ENCODE peak calls at places on chromosomes 4 and X, in six cellular contexts. M is ascending aorta, D is spleen, G is ovary, E is OCI-LY7, Z is suprapubic skin. S is an unnamed sample.

GRCh38 chrX:56219702-56220101 is 12.5 kb upstream of the KLF8 start:
- DNase-seq in M (no peak), D (no peak), G (no peak), E (no peak), Z (no peak), S (no peak)

GRCh38 chrX:136781180-136781797 is 557 bp upstream of the ARHGEF6 start:
- DNase-seq in M (no peak), D (no peak), G (no peak), E (peak; percentile 25), Z (no peak), S (no peak)

GRCh38 chr4:3485882-3486555 is 22.9 kb downstream of the DOK7 start:
- DNase-seq in M (no peak), D (no peak), G (no peak), E (no peak), Z (no peak), S (no peak)

GRCh38 chr4:55887594-55887993 is 34.1 kb downstream of the EXOC1 start:
- DNase-seq in M (no peak), D (no peak), G (no peak), E (peak; percentile 8), Z (no peak), S (no peak)

GRCh38 chrX:9788908-9789307 is 2.7 kb downstream of the SHROOM2 start:
- DNase-seq in M (no peak), D (peak; percentile 8), G (peak; percentile 26), E (no peak), Z (no peak), S (no peak)

GRCh38 chrX:69493193-69493592 is 10.9 kb upstream of the NALF2 start:
- DNase-seq in M (no peak), D (no peak), G (no peak), E (peak; percentile 47), Z (no peak), S (no peak)

GRCh38 chrX:79369871-79370270 is 2.7 kb upstream of the ITM2A start:
- DNase-seq in M (no peak), D (no peak), G (no peak), E (no peak), Z (no peak), S (no peak)

GRCh38 chr4:24473309-24473721 is 111.0 kb downstream of the DHX15 start:
- DNase-seq in M (no peak), D (no peak), G (no peak), E (peak; percentile 13), Z (no peak), S (no peak)

GRCh38 chr4:105637409-105638258 is 70.9 kb downstream of the INTS12 start:
- DNase-seq in M (peak; percentile 83), D (peak; percentile 79), G (no peak), E (peak; percentile 79), Z (peak; percentile 77), S (no peak)

GRCh38 chr4:95466791-95467190 is 82.0 kb downstream of the UNC5C start:
- DNase-seq in M (no peak), D (no peak), G (no peak), E (no peak), Z (no peak), S (no peak)

GRCh38 chrX:70970482-70970999 is 39.6 kb upstream of the SLC7A3 start:
- DNase-seq in M (no peak), D (no peak), G (no peak), E (peak; percentile 21), Z (no peak), S (no peak)

GRCh38 chrX:68710870-68711576 is 63.6 kb downstream of the STARD8 start:
- DNase-seq in M (no peak), D (peak; percentile 6), G (peak; percentile 31), E (peak; percentile 10), Z (no peak), S (no peak)

GRCh38 chrX:30196322-30196721 is 19.0 kb upstream of the MAGEB2 start:
- DNase-seq in M (no peak), D (no peak), G (no peak), E (peak; percentile 0), Z (no peak), S (no peak)

GRCh38 chrX:150517303-150517896 is 51.0 kb upstream of the MTM1 start:
- DNase-seq in M (no peak), D (peak; percentile 65), G (no peak), E (no peak), Z (no peak), S (no peak)

GRCh38 chr4:34932591-34932990 is 1311.7 kb downstream of the ARAP2 start:
- DNase-seq in M (no peak), D (no peak), G (no peak), E (no peak), Z (no peak), S (no peak)

GRCh38 chrX:103806862-103807474 is 25.1 kb downstream of the RAB9B start:
- DNase-seq in M (no peak), D (no peak), G (no peak), E (no peak), Z (no peak), S (no peak)

GRCh38 chr4:20271954-20272353 is 20.2 kb downstream of the SLIT2 start:
- DNase-seq in M (no peak), D (no peak), G (no peak), E (no peak), Z (no peak), S (no peak)

GRCh38 chr4:126405369-126405982 is 1090.7 kb downstream of the FAT4 start:
- DNase-seq in M (no peak), D (no peak), G (no peak), E (peak; percentile 7), Z (no peak), S (no peak)

GRCh38 chr4:156194896-156195295 is 241.2 kb upstream of the CTSO start:
- DNase-seq in M (no peak), D (no peak), G (no peak), E (no peak), Z (no peak), S (no peak)

GRCh38 chrX:132612990-132613564 is 124.2 kb upstream of the MBNL3 start:
- DNase-seq in M (no peak), D (peak; percentile 73), G (peak; percentile 15), E (peak; percentile 49), Z (no peak), S (no peak)

GRCh38 chr4:88866862-88867550 is 169.4 kb upstream of the NAP1L5 start:
- DNase-seq in M (no peak), D (no peak), G (no peak), E (peak; percentile 0), Z (no peak), S (no peak)

GRCh38 chrX:20001615-20002014 is 10.8 kb upstream of the BCLAF3 start:
- DNase-seq in M (no peak), D (no peak), G (no peak), E (no peak), Z (no peak), S (no peak)

GRCh38 chr4:8125526-8126056 is 33.0 kb downstream of the ABLIM2 start:
- DNase-seq in M (no peak), D (no peak), G (no peak), E (no peak), Z (no peak), S (peak; percentile 45)

GRCh38 chr4:1683371-1683902 is 676 bp downstream of the FAM53A start:
- DNase-seq in M (peak; percentile 75), D (no peak), G (no peak), E (no peak), Z (no peak), S (no peak)

GRCh38 chr4:14596437-14596836 is 405.8 kb upstream of the CPEB2 start:
- DNase-seq in M (no peak), D (no peak), G (no peak), E (no peak), Z (no peak), S (no peak)

GRCh38 chr4:14592950-14593349 is 409.3 kb upstream of the CPEB2 start:
- DNase-seq in M (no peak), D (no peak), G (no peak), E (no peak), Z (no peak), S (no peak)

GRCh38 chr4:14596904-14597303 is 405.4 kb upstream of the CPEB2 start:
- DNase-seq in M (no peak), D (no peak), G (no peak), E (no peak), Z (no peak), S (no peak)
- TF ChIP-seq CTCF in M (no peak), D (no peak), G (no peak), E (no peak), Z (no peak), S (no peak)

GRCh38 chr4:86927843-86928395 is 6.9 kb upstream of the AFF1 start:
- DNase-seq in M (peak; percentile 76), D (no peak), G (no peak), E (no peak), Z (peak; percentile 72), S (no peak)

GRCh38 chr4:86926428-86927086 is 8.3 kb upstream of the AFF1 start:
- DNase-seq in M (no peak), D (no peak), G (no peak), E (no peak), Z (no peak), S (no peak)

GRCh38 chr4:86934147-86934771 is 552 bp upstream of the AFF1 start:
- DNase-seq in M (no peak), D (no peak), G (no peak), E (no peak), Z (no peak), S (no peak)

GRCh38 chr4:86924805-86925204 is 10.0 kb upstream of the AFF1 start:
- DNase-seq in M (no peak), D (no peak), G (no peak), E (no peak), Z (no peak), S (no peak)

GRCh38 chr4:86928400-86929255 is 6.2 kb upstream of the AFF1 start:
- DNase-seq in M (no peak), D (no peak), G (no peak), E (no peak), Z (no peak), S (no peak)
- H3K4me1 ChIP-seq in M (peaks cover 4% of the 10 kb centered on the region), D (peaks cover 3% of the 10 kb centered on the region), G (peaks cover under 1% of the 10 kb centered on the region), E (peaks cover 49% of the 10 kb centered on the region), Z (peaks cover 29% of the 10 kb centered on the region), S (peaks cover 2% of the 10 kb centered on the region)

GRCh38 chrX:130990723-130991122 is 67.4 kb upstream of the ARHGAP36 start:
- DNase-seq in M (no peak), D (no peak), G (no peak), E (no peak), Z (no peak), S (no peak)

GRCh38 chrX:130999360-130999759 is 58.8 kb upstream of the ARHGAP36 start:
- DNase-seq in M (no peak), D (no peak), G (no peak), E (no peak), Z (no peak), S (no peak)

GRCh38 chrX:130995351-130995967 is 62.7 kb upstream of the ARHGAP36 start:
- DNase-seq in M (no peak), D (no peak), G (no peak), E (no peak), Z (no peak), S (no peak)

DNA sequence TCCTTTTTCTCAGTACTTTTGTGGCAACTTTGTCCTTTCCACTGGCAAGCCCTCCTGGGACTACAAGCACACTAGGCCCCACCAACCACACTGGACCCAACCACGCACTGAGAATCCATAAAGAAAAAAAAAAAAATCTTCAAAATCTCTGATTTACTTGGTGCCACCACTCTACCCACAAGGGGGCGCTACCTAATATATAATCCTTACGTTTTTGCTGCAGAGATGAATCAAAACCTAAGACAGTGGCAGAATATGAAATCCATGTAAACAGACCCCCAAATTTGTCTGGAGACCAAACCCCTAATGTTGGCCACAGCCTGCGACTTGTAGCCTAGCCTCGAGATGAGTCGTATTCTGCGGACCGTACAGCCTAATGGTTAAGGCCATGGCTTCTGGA is 63.5 kb upstream of the ARHGAP36 start:
- DNase-seq in M (no peak), D (no peak), G (no peak), E (peak; percentile 22), Z (no peak), S (no peak)
- TF ChIP-seq CTCF in M (peak; percentile 38), D (no peak), G (no peak), E (peak; percentile 81), Z (no peak), S (peak; percentile 19)

GRCh38 chr4:6886886-6887285 is 22.7 kb upstream of the TBC1D14 start:
- DNase-seq in M (peak; percentile 35), D (no peak), G (no peak), E (no peak), Z (no peak), S (no peak)
- H3K4me1 ChIP-seq in M (peaks cover 14% of the 10 kb centered on the region), D (peaks cover 29% of the 10 kb centered on the region), G (no peaks in the 10 kb centered on the region), E (no peaks in the 10 kb centered on the region), Z (peaks cover 18% of the 10 kb centered on the region), S (peaks cover 52% of the 10 kb centered on the region)

S was measured in left lung.